ENCODE peak calls at places on chromosomes 5 and 9, in five cellular contexts. One of them, this sample, is unnamed. For H3K4me1, the result is how much of the 10 kb centered on the place peaks cover.

GRCh38 chr5:110865400-110866094 is 126.7 kb downstream of the SLC25A46 start:
- DNase-seq in breast epithelium: no peak
- DNase-seq in transverse colon: no peak
- DNase-seq in stomach: no peak
- DNase-seq in adrenal gland: peak
- DNase-seq in this sample: no peak

GRCh38 chr9:133897675-133898074 is 94.4 kb downstream of the VAV2 start:
- DNase-seq in breast epithelium: no peak
- DNase-seq in transverse colon: no peak
- DNase-seq in stomach: no peak
- DNase-seq in adrenal gland: no peak
- DNase-seq in this sample: no peak

GRCh38 chr9:78601957-78602565 is 305.1 kb downstream of the PSAT1 start:
- DNase-seq in breast epithelium: no peak
- DNase-seq in transverse colon: no peak
- DNase-seq in stomach: no peak
- DNase-seq in adrenal gland: peak
- DNase-seq in this sample: no peak

GRCh38 chr5:134460551-134460950 is 48.9 kb upstream of the CDKN2AIPNL start:
- DNase-seq in breast epithelium: no peak
- DNase-seq in transverse colon: no peak
- DNase-seq in stomach: no peak
- DNase-seq in adrenal gland: no peak
- DNase-seq in this sample: peak

GRCh38 chr5:124642148-124642547 is 104.3 kb downstream of the ZNF608 start:
- DNase-seq in breast epithelium: no peak
- DNase-seq in transverse colon: no peak
- DNase-seq in stomach: no peak
- DNase-seq in adrenal gland: peak
- DNase-seq in this sample: no peak

GRCh38 chr5:83026507-83026906 is 50.7 kb downstream of the TMEM167A start:
- DNase-seq in breast epithelium: no peak
- DNase-seq in transverse colon: no peak
- DNase-seq in stomach: no peak
- DNase-seq in adrenal gland: no peak
- DNase-seq in this sample: no peak

GRCh38 chr9:93684806-93685553 is 108.6 kb downstream of the PHF2 start:
- DNase-seq in breast epithelium: no peak
- DNase-seq in transverse colon: no peak
- DNase-seq in stomach: no peak
- DNase-seq in adrenal gland: no peak
- DNase-seq in this sample: no peak

GRCh38 chr9:119003218-119003617 is 366.0 kb downstream of the BRINP1 start:
- DNase-seq in breast epithelium: no peak
- DNase-seq in transverse colon: no peak
- DNase-seq in stomach: no peak
- DNase-seq in adrenal gland: no peak
- DNase-seq in this sample: no peak

GRCh38 chr5:169576181-169576598 is 7.4 kb upstream of the SPDL1 start:
- DNase-seq in breast epithelium: no peak
- DNase-seq in transverse colon: no peak
- DNase-seq in stomach: no peak
- DNase-seq in adrenal gland: no peak
- DNase-seq in this sample: peak

GRCh38 chr5:115214541-115214940 is 44.8 kb upstream of the TRIM36 start:
- DNase-seq in breast epithelium: no peak
- DNase-seq in transverse colon: no peak
- DNase-seq in stomach: no peak
- DNase-seq in adrenal gland: no peak
- DNase-seq in this sample: no peak

GRCh38 chr9:106862946-106863740 is at the start of gene ZNF462:
- DNase-seq in breast epithelium: peak
- DNase-seq in transverse colon: peak
- DNase-seq in stomach: no peak
- DNase-seq in adrenal gland: peak
- DNase-seq in this sample: no peak

GRCh38 chr9:112174223-112174964 is 703 bp downstream of the SUSD1 start:
- DNase-seq in breast epithelium: no peak
- DNase-seq in transverse colon: peak
- DNase-seq in stomach: peak
- DNase-seq in adrenal gland: peak
- DNase-seq in this sample: peak

GRCh38 chr9:79382468-79382867 is 189.3 kb upstream of the TLE4 start:
- DNase-seq in breast epithelium: no peak
- DNase-seq in transverse colon: no peak
- DNase-seq in stomach: no peak
- DNase-seq in adrenal gland: no peak
- DNase-seq in this sample: no peak

GRCh38 chr5:159353661-159354252 is 23.5 kb upstream of the IL12B start:
- DNase-seq in breast epithelium: no peak
- DNase-seq in transverse colon: no peak
- DNase-seq in stomach: no peak
- DNase-seq in adrenal gland: no peak
- DNase-seq in this sample: no peak

GRCh38 chr5:178520851-178521250 is 69.3 kb downstream of the COL23A1 start:
- DNase-seq in breast epithelium: no peak
- DNase-seq in transverse colon: no peak
- DNase-seq in stomach: no peak
- DNase-seq in adrenal gland: no peak
- DNase-seq in this sample: no peak

GRCh38 chr5:81579525-81579924 is 171.4 kb downstream of the SSBP2 start:
- DNase-seq in breast epithelium: no peak
- DNase-seq in transverse colon: no peak
- DNase-seq in stomach: no peak
- DNase-seq in adrenal gland: no peak
- DNase-seq in this sample: no peak

GRCh38 chr5:52504584-52505240 is 283.0 kb upstream of the ITGA1 start:
- DNase-seq in breast epithelium: no peak
- DNase-seq in transverse colon: no peak
- DNase-seq in stomach: no peak
- DNase-seq in adrenal gland: no peak
- DNase-seq in this sample: no peak

GRCh38 chr5:172564883-172565282 is 76.2 kb upstream of the NEURL1B start:
- DNase-seq in breast epithelium: no peak
- DNase-seq in transverse colon: no peak
- DNase-seq in stomach: no peak
- DNase-seq in adrenal gland: no peak
- DNase-seq in this sample: no peak

GRCh38 chr5:4630031-4630430 is 510.1 kb upstream of the ADAMTS16 start:
- DNase-seq in breast epithelium: no peak
- DNase-seq in transverse colon: no peak
- DNase-seq in stomach: no peak
- DNase-seq in adrenal gland: no peak
- DNase-seq in this sample: no peak

DNA sequence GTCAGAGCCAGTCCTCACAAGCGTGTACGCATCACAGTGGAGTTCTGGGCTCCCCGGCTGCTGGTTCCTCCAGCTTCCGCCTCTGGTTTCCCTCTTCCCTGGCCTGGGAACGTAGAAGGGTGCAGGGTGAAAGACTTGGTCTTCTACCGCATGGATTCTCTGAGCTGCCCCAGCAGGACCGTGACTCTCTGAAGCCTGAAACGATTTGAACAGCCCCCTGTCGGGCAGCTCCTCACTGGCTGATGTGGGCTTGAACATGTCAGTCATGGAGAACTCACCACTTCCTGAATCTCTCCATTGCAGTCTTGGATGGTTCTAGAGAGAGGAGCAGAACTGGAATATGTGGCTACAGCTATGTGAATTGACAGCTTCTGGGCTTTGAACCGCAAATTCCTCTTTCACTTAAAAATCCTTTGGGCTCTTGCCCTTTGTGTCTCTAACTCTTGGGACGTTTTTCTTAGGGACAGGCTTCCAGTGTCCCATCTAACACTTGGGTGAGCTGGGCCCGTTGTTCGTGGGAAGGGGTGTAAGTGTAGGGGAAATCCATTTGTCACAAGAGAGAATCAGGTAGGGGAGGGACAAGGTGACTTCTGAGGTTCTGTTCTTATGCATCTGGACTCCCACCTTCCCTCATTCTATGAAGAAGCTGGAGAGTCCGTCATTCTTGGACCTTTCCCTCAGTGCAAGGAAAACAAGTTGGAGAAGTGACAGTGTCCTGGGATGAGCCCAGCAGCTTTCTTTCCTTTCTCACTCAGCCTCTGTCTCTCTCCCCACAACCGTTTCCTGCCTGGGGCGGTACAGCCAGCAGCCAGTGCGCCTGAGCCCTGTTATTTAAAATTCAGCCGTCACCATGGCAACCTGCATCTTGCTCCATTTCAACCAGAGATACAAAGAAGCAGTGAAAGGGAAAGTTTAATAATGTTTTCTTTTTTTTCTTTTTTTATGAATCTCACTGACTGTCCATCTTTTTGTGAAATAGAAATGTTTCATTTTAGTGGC is 84.7 kb downstream of the PTTG1 start:
- DNase-seq in breast epithelium: peak
- DNase-seq in transverse colon: peak
- DNase-seq in stomach: no peak
- DNase-seq in adrenal gland: peak
- DNase-seq in this sample: peak
- H3K27ac ChIP-seq in breast epithelium: no peak
- H3K27ac ChIP-seq in transverse colon: no peak
- H3K27ac ChIP-seq in stomach: no peak
- H3K27ac ChIP-seq in adrenal gland: no peak
- H3K27ac ChIP-seq in this sample: no peak

DNA sequence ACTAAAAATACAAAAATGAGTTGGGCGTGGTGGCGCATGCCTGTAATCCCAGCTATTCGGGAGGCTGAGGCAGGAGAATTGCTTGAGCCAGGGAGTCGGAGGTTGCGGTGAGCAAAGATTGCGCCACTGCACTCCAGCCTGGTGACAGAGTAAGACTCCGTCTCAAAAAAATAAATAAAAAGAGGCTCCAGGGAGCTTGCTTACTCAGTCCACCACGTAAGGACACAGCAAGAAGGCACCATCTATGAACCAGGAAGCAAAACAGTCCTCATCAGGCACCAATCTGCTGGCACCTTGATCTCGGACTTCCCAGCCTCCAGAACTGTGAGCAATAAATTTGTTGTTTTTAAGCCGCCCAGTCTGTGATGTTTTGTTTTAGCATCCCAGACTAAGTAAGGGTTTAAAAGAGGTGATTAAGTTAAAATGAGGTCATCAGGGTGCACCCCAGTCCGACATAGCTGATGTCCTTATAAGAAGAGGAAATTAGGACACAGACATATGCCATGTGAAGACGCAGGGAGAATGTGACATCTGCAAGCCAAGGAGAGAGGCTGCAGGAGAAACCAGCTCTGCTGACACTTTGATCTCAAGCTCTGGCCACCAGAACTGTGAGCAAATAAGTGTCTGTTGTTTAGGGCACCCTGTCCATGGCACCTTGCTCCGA is 45.9 kb downstream of the C9orf50 start:
- DNase-seq in breast epithelium: no peak
- DNase-seq in transverse colon: no peak
- DNase-seq in stomach: no peak
- DNase-seq in adrenal gland: no peak
- DNase-seq in this sample: no peak
- TF ChIP-seq POLR2A in breast epithelium: no peak
- TF ChIP-seq POLR2A in transverse colon: no peak
- TF ChIP-seq POLR2A in stomach: no peak
- TF ChIP-seq POLR2A in adrenal gland: no peak
- TF ChIP-seq POLR2A in this sample: no peak

GRCh38 chr5:132500244-132500930 is 9.8 kb upstream of the IRF1 start:
- DNase-seq in breast epithelium: peak
- DNase-seq in transverse colon: no peak
- DNase-seq in stomach: peak
- DNase-seq in adrenal gland: no peak
- DNase-seq in this sample: no peak
- H3K4me1 ChIP-seq in breast epithelium: under half
- H3K4me1 ChIP-seq in transverse colon: half or more
- H3K4me1 ChIP-seq in stomach: half or more
- H3K4me1 ChIP-seq in adrenal gland: under half
- H3K4me1 ChIP-seq in this sample: under half

GRCh38 chr5:65102826-65103673 is 334.3 kb downstream of the CWC27 start:
- DNase-seq in breast epithelium: peak
- DNase-seq in transverse colon: peak
- DNase-seq in stomach: peak
- DNase-seq in adrenal gland: peak
- DNase-seq in this sample: peak
- H3K27ac ChIP-seq in breast epithelium: peak
- H3K27ac ChIP-seq in transverse colon: peak
- H3K27ac ChIP-seq in stomach: peak
- H3K27ac ChIP-seq in adrenal gland: peak
- H3K27ac ChIP-seq in this sample: peak

GRCh38 chr9:33354651-33355211 is 47.6 kb downstream of the AQP7 start:
- DNase-seq in breast epithelium: no peak
- DNase-seq in transverse colon: no peak
- DNase-seq in stomach: no peak
- DNase-seq in adrenal gland: peak
- DNase-seq in this sample: no peak
- TF ChIP-seq POLR2A in breast epithelium: no peak
- TF ChIP-seq POLR2A in transverse colon: no peak
- TF ChIP-seq POLR2A in stomach: no peak
- TF ChIP-seq POLR2A in adrenal gland: no peak
- TF ChIP-seq POLR2A in this sample: no peak

GRCh38 chr5:179879003-179879689 is 20.5 kb upstream of the MRNIP start:
- DNase-seq in breast epithelium: no peak
- DNase-seq in transverse colon: no peak
- DNase-seq in stomach: no peak
- DNase-seq in adrenal gland: no peak
- DNase-seq in this sample: no peak

GRCh38 chr5:179879690-179880010 is 21.0 kb upstream of the MRNIP start:
- DNase-seq in breast epithelium: no peak
- DNase-seq in transverse colon: no peak
- DNase-seq in stomach: no peak
- DNase-seq in adrenal gland: no peak
- DNase-seq in this sample: no peak

GRCh38 chr5:179880848-179881590 is 22.4 kb upstream of the MRNIP start:
- DNase-seq in breast epithelium: no peak
- DNase-seq in transverse colon: no peak
- DNase-seq in stomach: no peak
- DNase-seq in adrenal gland: no peak
- DNase-seq in this sample: no peak

GRCh38 chr5:179878222-179879002 is 19.8 kb upstream of the MRNIP start:
- DNase-seq in breast epithelium: no peak
- DNase-seq in transverse colon: no peak
- DNase-seq in stomach: no peak
- DNase-seq in adrenal gland: no peak
- DNase-seq in this sample: no peak

GRCh38 chr5:179880066-179880650 is 21.5 kb upstream of the MRNIP start:
- DNase-seq in breast epithelium: no peak
- DNase-seq in transverse colon: no peak
- DNase-seq in stomach: no peak
- DNase-seq in adrenal gland: no peak
- DNase-seq in this sample: no peak
- H3K4me1 ChIP-seq in breast epithelium: under half
- H3K4me1 ChIP-seq in transverse colon: under half
- H3K4me1 ChIP-seq in stomach: under half
- H3K4me1 ChIP-seq in adrenal gland: under half
- H3K4me1 ChIP-seq in this sample: under half

DNA sequence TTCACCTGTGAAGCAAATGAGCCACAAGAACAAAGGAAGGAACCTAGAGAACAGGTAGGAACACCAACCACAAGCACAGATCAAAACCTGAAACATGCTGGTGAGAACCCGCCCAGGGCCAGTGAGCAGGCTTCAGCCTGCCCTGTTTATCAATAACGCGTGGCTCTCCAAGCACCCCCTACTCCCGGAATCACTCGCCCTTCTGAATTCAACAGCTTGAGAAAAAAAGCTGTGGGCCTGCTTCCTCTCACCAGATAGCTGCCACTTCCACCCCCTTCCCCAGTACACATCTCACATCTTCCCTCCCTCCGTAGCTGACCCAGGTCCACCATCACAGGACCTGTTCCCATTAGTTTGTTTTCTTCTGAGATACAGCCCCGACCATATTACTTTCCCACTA is 30.4 kb downstream of the B4GALT1 start:
- DNase-seq in breast epithelium: no peak
- DNase-seq in transverse colon: no peak
- DNase-seq in stomach: no peak
- DNase-seq in adrenal gland: no peak
- DNase-seq in this sample: peak
- H3K27ac ChIP-seq in breast epithelium: peak
- H3K27ac ChIP-seq in transverse colon: no peak
- H3K27ac ChIP-seq in stomach: peak
- H3K27ac ChIP-seq in adrenal gland: peak
- H3K27ac ChIP-seq in this sample: no peak

This sample was measured in suprapubic skin.